ENCODE peak calls at places on chromosomes 11 and 22, in five cellular contexts. A is tibial nerve, S is A549, Z is fibroblast of the aortic adventitia, T is OCI-LY7. H is an unnamed sample.

GRCh38 chr11:102138677-102139076 is 28.4 kb downstream of the YAP1 start:
- DNase-seq in A (no peak), S (no peak), Z (peak; percentile 88), T (no peak), H (peak; percentile 92)

GRCh38 chr22:30767656-30768055 is 73.0 kb downstream of the OSBP2 start:
- DNase-seq in A (no peak), S (no peak), Z (no peak), T (no peak), H (no peak)

GRCh38 chr22:20566420-20567260 is 59.2 kb downstream of the MED15 start:
- DNase-seq in A (no peak), S (peak; percentile 41), Z (peak; percentile 92), T (no peak), H (peak; percentile 77)

GRCh38 chr11:45444796-45445195 is 158.7 kb upstream of the SYT13 start:
- DNase-seq in A (no peak), S (peak; percentile 23), Z (no peak), T (no peak), H (no peak)

GRCh38 chr22:44645083-44645482 is 56.9 kb upstream of the PRR5 start:
- DNase-seq in A (no peak), S (no peak), Z (no peak), T (no peak), H (no peak)

GRCh38 chr11:56152333-56152732 is 7.8 kb downstream of the OR8K5 start:
- DNase-seq in A (no peak), S (peak; percentile 29), Z (no peak), T (no peak), H (no peak)

GRCh38 chr22:48899523-48900326 is 927.9 kb downstream of the BRD1 start:
- DNase-seq in A (no peak), S (no peak), Z (no peak), T (no peak), H (no peak)

GRCh38 chr11:75262961-75263852 is 22.6 kb downstream of the TPBGL start:
- DNase-seq in A (no peak), S (no peak), Z (no peak), T (no peak), H (no peak)

GRCh38 chr11:115695677-115696451 is 191.6 kb upstream of the CADM1 start:
- DNase-seq in A (no peak), S (no peak), Z (no peak), T (no peak), H (no peak)

GRCh38 chr11:42232655-42233054 is 773.2 kb upstream of the LRRC4C start:
- DNase-seq in A (no peak), S (no peak), Z (no peak), T (no peak), H (no peak)

GRCh38 chr11:44785856-44786606 is 59.3 kb downstream of the TSPAN18 start:
- DNase-seq in A (no peak), S (peak; percentile 14), Z (no peak), T (peak; percentile 14), H (no peak)

GRCh38 chr11:115924744-115925567 is 420.7 kb upstream of the CADM1 start:
- DNase-seq in A (no peak), S (no peak), Z (no peak), T (no peak), H (peak; percentile 8)

GRCh38 chr11:103800406-103801114 is 235.9 kb upstream of the DDI1 start:
- DNase-seq in A (no peak), S (no peak), Z (peak; percentile 85), T (peak; percentile 1), H (no peak)

GRCh38 chr11:6617315-6617781 is 1.9 kb downstream of the TPP1 start:
- DNase-seq in A (no peak), S (no peak), Z (no peak), T (no peak), H (no peak)

GRCh38 chr22:32951081-32951806 is 106.9 kb downstream of the SYN3 start:
- DNase-seq in A (no peak), S (no peak), Z (no peak), T (no peak), H (no peak)

GRCh38 chr22:23399367-23400285 is 180.5 kb downstream of the IGLL1 start:
- DNase-seq in A (no peak), S (no peak), Z (no peak), T (no peak), H (no peak)

GRCh38 chr22:27715078-27715477 is 86.5 kb downstream of the MN1 start:
- DNase-seq in A (no peak), S (no peak), Z (no peak), T (no peak), H (no peak)
- TF ChIP-seq CTCF in A (peak; percentile 35), S (no peak), Z (no peak), T (no peak), H (peak; percentile 16)

GRCh38 chr11:1338201-1339065 is 29.0 kb upstream of the TOLLIP start:
- DNase-seq in A (no peak), S (no peak), Z (no peak), T (no peak), H (no peak)

GRCh38 chr11:1335811-1336761 is 26.7 kb upstream of the TOLLIP start:
- DNase-seq in A (peak; percentile 72), S (peak; percentile 53), Z (peak; percentile 93), T (peak; percentile 81), H (peak; percentile 43)

GRCh38 chr11:1335264-1335810 is 25.9 kb upstream of the TOLLIP start:
- DNase-seq in A (no peak), S (no peak), Z (no peak), T (no peak), H (no peak)

GRCh38 chr11:1337647-1338007 is 28.2 kb upstream of the TOLLIP start:
- DNase-seq in A (no peak), S (no peak), Z (no peak), T (no peak), H (no peak)

GRCh38 chr11:1336836-1337646 is 27.6 kb upstream of the TOLLIP start:
- DNase-seq in A (no peak), S (peak; percentile 41), Z (no peak), T (peak; percentile 32), H (no peak)
- H3K4me3 ChIP-seq in A (peak overlapping the region; percentile 47), S (no peak overlapping the region), Z (no peak overlapping the region), T (no peak overlapping the region), H (no peak overlapping the region)

GRCh38 chr11:3044915-3045314 is 12.3 kb downstream of the CARS1 start:
- DNase-seq in A (no peak), S (no peak), Z (no peak), T (no peak), H (no peak)

GRCh38 chr11:3044004-3044403 is 13.2 kb downstream of the CARS1 start:
- DNase-seq in A (no peak), S (no peak), Z (peak; percentile 48), T (no peak), H (no peak)

GRCh38 chr11:3047637-3048036 is 9.6 kb downstream of the CARS1 start:
- DNase-seq in A (no peak), S (no peak), Z (no peak), T (no peak), H (no peak)

GRCh38 chr11:3046641-3047040 is 10.6 kb downstream of the CARS1 start:
- DNase-seq in A (no peak), S (no peak), Z (no peak), T (no peak), H (no peak)

DNA sequence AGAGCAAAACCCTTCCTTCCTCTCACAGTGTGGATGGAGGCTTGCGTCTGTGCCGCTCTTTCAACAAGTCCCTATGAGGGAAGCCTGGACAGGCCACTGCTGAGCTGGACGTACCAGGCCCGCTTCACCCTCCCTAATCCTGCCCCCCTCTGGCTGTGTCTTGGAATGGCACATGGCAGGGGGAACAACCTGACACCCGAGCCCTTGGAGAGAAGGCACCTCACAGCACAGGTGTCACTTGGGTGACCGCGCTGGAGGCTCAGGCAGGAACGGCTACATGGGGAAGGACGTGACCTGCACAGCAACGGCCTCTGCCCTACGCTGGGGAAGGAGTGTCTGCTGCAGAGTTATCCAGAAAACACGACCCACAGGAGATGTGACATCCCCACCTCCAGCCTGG is 11.0 kb downstream of the CARS1 start:
- DNase-seq in A (no peak), S (peak; percentile 25), Z (no peak), T (no peak), H (no peak)
- TF ChIP-seq CTCF in A (no peak), S (no peak), Z (peak; percentile 32), T (peak; percentile 31), H (peak; percentile 46)

DNA sequence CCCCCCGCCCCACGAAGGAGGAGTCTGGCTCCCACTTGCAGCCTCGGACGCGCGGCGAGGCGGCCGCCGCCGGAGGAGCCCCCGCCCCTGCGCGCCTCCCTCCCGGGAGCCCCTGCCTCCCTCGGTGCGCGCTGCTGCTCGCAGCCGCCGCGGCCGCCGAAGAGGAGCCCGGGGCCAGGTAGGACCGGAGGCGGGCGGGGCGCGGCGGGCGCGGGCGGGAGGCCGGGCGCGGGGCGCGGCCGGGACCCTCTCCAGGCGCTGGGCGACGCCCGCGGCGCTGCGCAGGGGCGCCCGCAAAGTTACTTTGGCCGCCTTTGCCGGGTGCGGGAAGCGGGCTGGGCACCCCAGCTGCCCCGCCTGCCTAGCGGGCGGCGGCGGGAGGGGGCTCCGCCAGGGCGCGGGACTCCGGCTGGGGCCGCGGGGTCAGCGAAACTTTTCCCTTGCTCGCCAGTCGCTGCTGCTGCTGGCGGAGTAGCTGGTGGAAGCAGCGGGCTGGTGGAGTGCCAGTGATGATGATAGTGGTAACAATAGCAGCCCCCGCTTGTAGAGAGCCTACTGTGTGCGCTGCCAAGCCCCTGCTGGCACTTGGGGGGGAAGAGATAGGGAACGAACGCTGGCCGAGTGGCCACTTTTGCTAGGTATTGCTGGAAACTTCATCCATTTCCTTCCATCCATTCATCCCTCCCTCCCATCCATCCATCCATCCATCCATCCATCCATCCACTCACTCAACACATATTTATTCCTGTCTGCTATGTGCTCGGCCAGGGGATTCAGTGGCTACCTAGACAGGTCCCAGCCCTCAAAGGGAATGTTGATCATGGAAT is at the start of gene MPPED1:
- DNase-seq in A (no peak), S (no peak), Z (no peak), T (no peak), H (no peak)
- H3K4me3 ChIP-seq in A (no peak within 1 kb of the TSS), S (peak within 1 kb of the TSS; percentile 34), Z (no peak within 1 kb of the TSS), T (no peak within 1 kb of the TSS), H (no peak within 1 kb of the TSS)

DNA sequence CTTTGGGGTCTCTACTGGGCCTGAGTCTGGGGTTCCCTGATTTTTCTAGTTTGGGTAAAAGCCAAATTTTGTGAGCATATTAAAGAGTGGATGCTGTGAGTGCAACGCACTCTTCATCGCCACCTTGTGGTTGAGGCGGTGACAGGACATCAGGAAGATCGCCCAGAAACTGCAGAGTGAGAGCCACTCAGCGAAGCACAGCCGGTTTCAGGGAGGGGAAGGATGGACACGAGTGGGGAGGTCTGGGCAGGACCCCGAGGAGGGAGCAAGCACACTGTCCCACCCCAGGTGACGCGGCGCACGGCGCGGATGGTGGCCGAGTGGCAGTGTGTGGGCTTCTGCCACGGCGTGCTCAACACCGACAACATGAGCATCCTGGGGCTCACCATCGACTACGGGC is 9.1 kb downstream of the SELENOO start:
- DNase-seq in A (no peak), S (peak; percentile 52), Z (peak; percentile 72), T (peak; percentile 78), H (peak; percentile 51)
- TF ChIP-seq CTCF in A (peak; percentile 65), S (peak; percentile 66), Z (peak; percentile 93), T (peak; percentile 91), H (peak; percentile 96)

DNA sequence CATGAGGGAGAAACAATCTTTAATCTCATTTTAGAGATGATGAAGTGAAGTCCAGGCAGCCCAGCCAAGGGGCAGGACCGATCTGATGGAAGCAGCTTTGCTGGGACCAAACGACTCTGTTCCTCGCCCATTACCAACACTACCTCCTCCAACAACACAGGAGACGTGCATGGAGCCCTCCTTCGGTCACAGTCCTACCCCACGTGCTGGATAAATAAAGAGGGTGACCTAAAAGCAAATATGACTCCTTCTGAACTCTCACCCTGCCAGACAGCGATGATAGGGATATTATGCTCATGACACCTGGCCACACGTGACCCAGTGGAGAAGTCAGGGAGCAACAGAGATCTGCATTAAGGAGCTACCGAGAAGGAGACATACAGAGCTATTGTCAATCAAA is 26.0 kb downstream of the SCGB1A1 start:
- DNase-seq in A (no peak), S (no peak), Z (no peak), T (no peak), H (no peak)
- H3K4me3 ChIP-seq in A (peak overlapping the region; percentile 17), S (no peak overlapping the region), Z (peak overlapping the region; percentile 47), T (no peak overlapping the region), H (peak overlapping the region; percentile 32)

H was measured in astrocyte of the spinal cord.